ENCODE peak calls at places on chromosomes 6 and 20, in eight cellular contexts. L is GM23338, J is astrocyte, X is dorsolateral prefrontal cortex, G is spleen, D is HL-60, I is endodermal cell, O is progenitor cell of endocrine pancreas. F is an unnamed sample.

GRCh38 chr6:100906325-100906724 is 25.2 kb upstream of the ASCC3 start:
- DNase-seq in D (no peak), X (no peak), I (no peak), J (no peak), O (no peak), G (no peak), L (peak), F (no peak)

GRCh38 chr6:31658983-31659648 is 1.5 kb downstream of the C6orf47 start:
- DNase-seq in X (no peak), L (no peak), J (no peak), G (no peak), O (no peak), I (no peak), D (no peak), F (no peak)

GRCh38 chr6:31079656-31080261 is 32.6 kb downstream of the C6orf15 start:
- DNase-seq in D (peak), G (peak), X (peak), L (peak), I (peak), J (no peak), O (peak), F (peak)

GRCh38 chr6:126824226-126824625 is 294.2 kb upstream of the RSPO3 start:
- DNase-seq in G (no peak), J (peak), O (no peak), X (no peak), D (no peak), I (no peak), L (peak), F (no peak)

GRCh38 chr6:3911614-3912336 is 62.6 kb downstream of the FAM50B start:
- DNase-seq in I (peak), J (peak), X (no peak), G (peak), L (no peak), D (no peak), O (no peak), F (no peak)

GRCh38 chr20:35909176-35909575 is 45.1 kb downstream of the SCAND1 start:
- DNase-seq in J (no peak), G (no peak), X (no peak), L (no peak), D (no peak), O (no peak), I (no peak), F (no peak)

GRCh38 chr20:24309596-24309995 is 159.8 kb upstream of the SYNDIG1 start:
- DNase-seq in O (no peak), L (no peak), I (no peak), G (no peak), X (no peak), D (no peak), J (peak), F (no peak)

GRCh38 chr6:154218336-154218735 is 138.3 kb downstream of the IPCEF1 start:
- DNase-seq in J (no peak), G (no peak), I (no peak), D (peak), O (no peak), X (no peak), L (no peak), F (no peak)

GRCh38 chr6:151325075-151326050 is 66.0 kb downstream of the ZBTB2 start:
- DNase-seq in O (no peak), G (peak), L (peak), X (peak), J (peak), D (no peak), I (peak), F (no peak)

GRCh38 chr6:45838486-45838885 is 177.2 kb downstream of the CLIC5 start:
- DNase-seq in O (no peak), J (no peak), L (no peak), I (no peak), X (no peak), G (no peak), D (no peak), F (no peak)

GRCh38 chr6:47437592-47437991 is 40.0 kb upstream of the CD2AP start:
- DNase-seq in J (no peak), D (no peak), X (no peak), G (no peak), L (no peak), I (no peak), O (no peak), F (peak)

GRCh38 chr6:26003102-26003694 is 40.6 kb downstream of the TRIM38 start:
- DNase-seq in G (no peak), I (peak), J (peak), D (no peak), O (peak), L (peak), X (peak), F (peak)

GRCh38 chr20:7269452-7269851 is 502.0 kb downstream of the BMP2 start:
- DNase-seq in I (no peak), J (no peak), D (no peak), O (no peak), L (no peak), X (no peak), G (no peak), F (no peak)

GRCh38 chr6:31158863-31159855 is 770 bp downstream of the TCF19 start:
- DNase-seq in I (peak), G (peak), L (peak), D (peak), J (peak), O (no peak), X (no peak), F (no peak)

GRCh38 chr6:134223761-134224445 is 94.0 kb downstream of the SGK1 start:
- DNase-seq in X (no peak), D (no peak), I (no peak), L (no peak), G (no peak), O (no peak), J (peak), F (no peak)

GRCh38 chr6:33433001-33433559 is 13.2 kb downstream of the SYNGAP1 start:
- DNase-seq in D (no peak), G (no peak), J (no peak), L (peak), O (no peak), I (peak), X (no peak), F (no peak)

GRCh38 chr6:38432479-38432878 is 207.2 kb downstream of the BTBD9 start:
- DNase-seq in L (no peak), G (no peak), D (no peak), X (no peak), J (peak), I (no peak), O (no peak), F (no peak)

GRCh38 chr20:31740208-31740607 is 1.1 kb downstream of the TPX2 start:
- DNase-seq in O (no peak), X (no peak), D (peak), I (no peak), J (peak), L (no peak), G (no peak), F (peak)

GRCh38 chr6:18515767-18516166 is 128.6 kb downstream of the RNF144B start:
- DNase-seq in O (no peak), L (no peak), I (no peak), X (no peak), G (no peak), D (no peak), J (no peak), F (no peak)

GRCh38 chr6:100904316-100904715 is 23.2 kb upstream of the ASCC3 start:
- DNase-seq in O (no peak), D (no peak), G (no peak), J (no peak), X (no peak), L (no peak), I (no peak), F (no peak)

GRCh38 chr6:25402125-25402524 is 123.0 kb downstream of the CARMIL1 start:
- DNase-seq in X (no peak), L (no peak), I (no peak), J (no peak), D (no peak), O (no peak), G (no peak), F (no peak)

GRCh38 chr6:107564223-107564855 is 74.4 kb downstream of the SOBP start:
- DNase-seq in G (no peak), D (no peak), L (no peak), X (no peak), J (no peak), I (no peak), O (no peak), F (no peak)

GRCh38 chr6:170483413-170483812 is 69.7 kb downstream of the PSMB1 start:
- DNase-seq in O (no peak), D (no peak), G (no peak), L (no peak), X (no peak), J (no peak), I (no peak), F (no peak)

GRCh38 chr6:168060521-168060931 is 18.5 kb downstream of the FRMD1 start:
- DNase-seq in L (peak), D (no peak), I (peak), O (peak), G (no peak), X (peak), J (peak), F (no peak)

GRCh38 chr20:10385850-10386544 is 48.0 kb downstream of the MKKS start:
- DNase-seq in J (no peak), L (no peak), G (no peak), O (no peak), D (no peak), I (no peak), X (no peak), F (no peak)

DNA sequence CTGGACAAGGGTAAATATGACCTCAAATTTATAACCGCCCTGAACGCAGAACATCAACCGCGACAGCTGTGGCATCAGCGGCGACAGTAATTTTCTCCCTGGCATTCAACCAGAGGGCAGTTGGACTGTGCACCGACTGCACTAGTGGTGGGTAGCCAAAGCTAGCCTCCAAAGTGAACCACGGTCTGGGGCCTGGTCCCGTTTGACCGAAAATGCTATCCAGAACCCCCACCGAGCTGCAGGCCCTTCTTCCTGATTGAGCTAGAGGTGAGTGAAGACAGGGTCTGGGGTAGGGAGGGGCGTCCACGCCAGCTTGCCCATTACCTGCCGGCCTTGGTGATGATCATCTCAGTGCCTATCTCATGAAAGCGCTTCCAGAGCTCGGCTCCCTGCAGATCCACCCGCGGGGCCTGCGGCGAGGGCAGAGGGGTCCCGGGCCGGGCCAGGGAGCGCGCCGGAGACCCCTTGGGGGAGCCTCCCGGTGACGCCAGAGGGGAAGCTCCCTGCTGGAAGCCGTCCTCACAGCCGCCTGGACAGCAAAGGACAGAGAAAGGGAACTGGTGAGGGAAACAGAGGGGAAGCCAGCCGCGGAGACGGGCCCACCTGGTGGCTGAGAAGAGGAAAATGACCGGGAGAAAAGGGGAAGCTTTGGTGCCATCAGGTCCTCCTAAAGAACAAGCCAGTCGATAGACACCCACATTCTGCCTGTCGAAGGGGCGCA is 2.0 kb downstream of the TBX18 start:
- DNase-seq in O (no peak), I (no peak), X (no peak), G (no peak), J (peak), L (peak), D (no peak), F (no peak)
- TF ChIP-seq CTCF in O (peak), I (peak), X (no peak), G (no peak), J (peak), L (peak), D (no peak), F (no peak)

DNA sequence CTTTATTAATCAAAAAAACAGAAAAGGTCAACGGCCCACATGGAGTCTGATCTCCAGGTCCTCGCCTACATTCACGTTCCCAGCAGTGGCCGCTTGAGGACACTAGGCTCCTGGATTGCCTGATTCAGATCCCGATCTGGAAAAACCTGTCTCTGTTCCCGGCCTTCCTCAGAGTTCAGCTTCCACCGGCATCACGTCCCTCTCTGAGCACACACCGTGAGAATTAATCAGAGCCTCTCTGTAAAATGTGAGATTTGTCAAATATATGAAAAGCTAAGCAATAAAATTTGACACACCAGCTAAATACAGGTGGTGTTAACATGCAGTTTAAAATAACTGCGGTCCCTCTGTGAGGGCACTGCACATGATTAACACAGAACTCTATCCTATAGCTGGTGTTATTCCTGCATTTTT is 122.8 kb upstream of the COL21A1 start:
- DNase-seq in D (no peak), X (no peak), L (peak), O (peak), G (no peak), J (peak), I (peak), F (no peak)
- TF ChIP-seq CTCF in D (no peak), X (no peak), L (peak), O (peak), G (no peak), J (peak), I (peak), F (no peak)

GRCh38 chr6:28980797-28981390 is 24.2 kb downstream of the ZNF311 start:
- DNase-seq in I (peak), D (no peak), O (peak), J (peak), X (no peak), L (peak), G (peak), F (peak)
- TF ChIP-seq CTCF in I (peak), D (peak), O (peak), J (peak), X (peak), L (peak), G (no peak), F (no peak)

GRCh38 chr20:21308340-21308739 is 5.2 kb downstream of the XRN2 start:
- DNase-seq in G (no peak), O (no peak), J (no peak), X (no peak), L (no peak), I (no peak), D (no peak), F (no peak)

GRCh38 chr20:21302645-21303060 is 478 bp upstream of the XRN2 start:
- DNase-seq in J (no peak), I (no peak), X (no peak), L (no peak), D (no peak), O (no peak), G (no peak), F (no peak)

GRCh38 chr20:21301940-21302644 is 1.0 kb upstream of the XRN2 start:
- DNase-seq in L (no peak), D (no peak), O (no peak), X (no peak), J (no peak), I (no peak), G (no peak), F (no peak)

GRCh38 chr20:21303061-21303871 is at the start of gene XRN2:
- DNase-seq in X (peak), I (peak), J (peak), D (peak), L (peak), G (peak), O (peak), F (peak)

GRCh38 chr20:21303872-21304586 is 898 bp downstream of the XRN2 start:
- DNase-seq in J (no peak), I (no peak), X (no peak), O (no peak), G (no peak), D (no peak), L (no peak), F (no peak)
- TF ChIP-seq CTCF in J (no peak), I (no peak), X (no peak), O (no peak), G (no peak), D (no peak), L (no peak), F (no peak)

DNA sequence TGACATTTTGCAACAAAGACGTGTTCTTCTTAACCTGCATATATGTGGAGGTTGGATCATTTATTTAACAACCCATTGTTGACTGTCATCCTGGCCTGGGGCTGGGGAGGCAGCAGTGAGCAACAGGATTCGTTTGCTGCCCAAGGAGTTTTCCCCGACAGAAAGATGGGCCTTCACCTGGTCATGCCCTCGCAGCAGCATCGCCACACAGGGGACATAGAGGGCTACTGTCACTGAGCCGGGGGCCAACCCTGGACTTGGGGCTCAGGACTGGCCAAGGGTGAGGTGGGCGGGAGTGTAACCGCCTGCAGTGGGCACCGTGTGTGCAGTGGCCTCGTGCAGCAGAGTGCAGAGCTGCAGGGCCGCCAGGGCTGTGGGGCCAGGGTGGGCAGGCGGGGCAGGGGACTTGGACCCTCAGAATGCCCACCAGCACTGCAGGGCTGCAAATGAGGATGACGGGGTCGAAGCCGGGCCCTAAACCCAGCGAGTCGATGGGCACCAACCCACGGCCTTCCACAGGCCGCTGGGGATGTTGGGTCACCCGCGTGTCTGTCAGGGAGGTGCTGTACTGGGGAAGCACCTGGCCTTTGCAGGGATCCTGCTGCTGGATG is 11.8 kb downstream of the DUSP22 start:
- DNase-seq in I (peak), X (no peak), O (no peak), G (peak), L (peak), D (no peak), J (no peak), F (no peak)
- TF ChIP-seq CTCF in I (peak), X (no peak), O (peak), G (no peak), L (peak), D (no peak), J (no peak), F (peak)

DNA sequence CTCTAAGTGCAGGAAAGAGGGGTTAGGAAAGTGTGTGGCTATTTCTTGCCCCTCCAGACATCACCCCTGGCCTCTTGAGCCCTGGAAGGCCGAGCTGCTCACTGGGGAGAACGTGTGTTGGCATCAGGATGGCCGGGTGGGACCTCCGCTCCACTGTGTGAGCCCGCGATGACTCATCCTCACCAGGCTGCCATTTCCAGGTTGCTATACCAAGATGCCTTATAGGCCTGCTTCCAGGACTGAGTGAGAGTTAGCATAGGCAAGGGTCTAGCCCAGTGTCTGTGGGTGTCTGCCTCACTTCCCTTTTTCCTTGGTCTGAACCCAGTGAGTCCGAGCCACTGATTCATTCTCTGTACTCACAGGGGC is 105.0 kb downstream of the MRPL14 start:
- DNase-seq in X (no peak), O (no peak), G (no peak), L (no peak), D (no peak), I (peak), J (peak), F (no peak)
- TF ChIP-seq CTCF in X (no peak), O (no peak), G (no peak), L (no peak), D (no peak), I (no peak), J (no peak), F (no peak)

GRCh38 chr20:62133864-62134263 is 9.3 kb downstream of the PSMA7 start:
- DNase-seq in X (no peak), O (no peak), D (no peak), J (no peak), G (no peak), I (peak), L (peak), F (no peak)
- TF ChIP-seq CTCF in X (no peak), O (no peak), D (peak), J (no peak), G (no peak), I (peak), L (peak), F (no peak)

GRCh38 chr6:152993431-152993830 is 9.1 kb downstream of the MTRF1L start:
- DNase-seq in J (no peak), L (peak), I (no peak), X (no peak), O (no peak), D (no peak), G (no peak), F (no peak)
- TF ChIP-seq CTCF in J (no peak), L (peak), I (peak), X (no peak), O (no peak), D (no peak), G (no peak), F (no peak)

DNA sequence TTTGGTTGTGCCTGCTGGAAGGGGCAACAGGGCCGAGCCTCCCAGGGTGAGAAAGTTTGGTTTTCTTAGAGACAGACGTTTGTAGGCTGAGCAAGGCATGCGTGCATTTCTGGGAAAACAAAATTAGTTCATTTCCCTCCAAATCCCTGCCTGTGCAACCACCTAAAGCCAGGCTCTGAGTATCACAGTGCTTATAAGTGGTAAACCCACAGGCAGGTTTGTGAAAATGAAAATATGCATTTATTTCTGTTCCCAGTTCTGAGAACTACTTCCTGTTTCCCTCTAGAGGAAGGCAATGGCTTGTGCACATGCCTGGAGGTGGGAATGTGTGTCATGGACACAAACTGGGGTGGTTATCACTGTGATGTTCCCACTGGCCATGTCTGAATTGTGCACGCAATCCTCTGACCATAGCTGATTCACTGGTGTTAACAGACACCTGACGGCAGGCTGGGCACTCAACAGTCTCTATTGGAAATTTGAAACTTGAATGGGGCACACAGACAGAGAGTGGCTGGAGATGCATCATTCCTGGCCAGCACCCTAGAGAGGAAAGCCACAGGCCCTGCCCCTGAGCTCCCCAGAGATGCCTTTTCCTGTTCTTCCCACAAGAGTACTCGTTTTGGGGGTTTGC is 26.3 kb downstream of the FAM110A start:
- DNase-seq in D (no peak), G (no peak), I (no peak), X (no peak), O (no peak), L (no peak), J (no peak), F (no peak)
- TF ChIP-seq CTCF in D (no peak), G (no peak), I (peak), X (no peak), O (no peak), L (no peak), J (no peak), F (no peak)